ENCODE peak calls at places on chromosome 9, in five cellular contexts. Z is effector memory CD4-positive, alpha-beta T cell; H is naive thymus-derived CD4-positive, alpha-beta T cell; A is cardiac muscle cell; O is left ventricle myocardium inferior. C is an unnamed sample.

GRCh38 chr9:120733190-120733589 is 18.9 kb upstream of the MEGF9 start:
- DNase-seq in Z (no peak), H (no peak), A (peak; percentile 91), O (peak; percentile 22), C (no peak)

GRCh38 chr9:1768561-1768960 is 246.6 kb upstream of the SMARCA2 start:
- DNase-seq in Z (no peak), H (no peak), A (no peak), O (no peak), C (no peak)

GRCh38 chr9:8558176-8558575 is 758.6 kb upstream of the DMAC1 start:
- DNase-seq in Z (no peak), H (no peak), A (peak; percentile 33), O (no peak), C (no peak)

GRCh38 chr9:111661150-111661801 is at the start of gene GNG10:
- DNase-seq in Z (peak; percentile 55), H (peak; percentile 68), A (peak; percentile 69), O (peak; percentile 61), C (peak; percentile 66)

GRCh38 chr9:37454238-37454637 is 11.0 kb downstream of the ZBTB5 start:
- DNase-seq in Z (no peak), H (no peak), A (no peak), O (no peak), C (no peak)

GRCh38 chr9:7081065-7081600 is 323.4 kb downstream of the KDM4C start:
- DNase-seq in Z (no peak), H (no peak), A (no peak), O (no peak), C (no peak)

GRCh38 chr9:87259543-87259942 is 238.1 kb upstream of the DAPK1 start:
- DNase-seq in Z (no peak), H (no peak), A (no peak), O (no peak), C (no peak)

GRCh38 chr9:131179561-131180219 is 54.3 kb downstream of the NUP214 start:
- DNase-seq in Z (no peak), H (no peak), A (peak; percentile 86), O (no peak), C (no peak)

GRCh38 chr9:113886471-113886870 is 10.4 kb downstream of the ZNF618 start:
- DNase-seq in Z (no peak), H (no peak), A (no peak), O (no peak), C (no peak)

GRCh38 chr9:26725573-26725972 is 167.0 kb downstream of the CAAP1 start:
- DNase-seq in Z (no peak), H (no peak), A (no peak), O (no peak), C (no peak)

GRCh38 chr9:100473271-100474081 is 527 bp downstream of the TMEFF1 start:
- DNase-seq in Z (no peak), H (peak; percentile 5), A (peak; percentile 41), O (no peak), C (no peak)

GRCh38 chr9:130616451-130616850 is 37.1 kb downstream of the FUBP3 start:
- DNase-seq in Z (no peak), H (no peak), A (no peak), O (no peak), C (no peak)

GRCh38 chr9:125190371-125190801 is 783 bp upstream of the PPP6C start:
- DNase-seq in Z (no peak), H (peak; percentile 25), A (peak; percentile 18), O (no peak), C (no peak)

GRCh38 chr9:90432951-90433350 is 209.7 kb downstream of the DIRAS2 start:
- DNase-seq in Z (no peak), H (no peak), A (peak; percentile 2), O (no peak), C (no peak)

GRCh38 chr9:89177021-89177400 is 1.6 kb downstream of the SHC3 start:
- DNase-seq in Z (no peak), H (no peak), A (peak; percentile 70), O (no peak), C (no peak)

GRCh38 chr9:89179535-89179919 is 909 bp upstream of the SHC3 start:
- DNase-seq in Z (no peak), H (no peak), A (peak; percentile 72), O (no peak), C (no peak)

GRCh38 chr9:89177401-89178161 is 1.0 kb downstream of the SHC3 start:
- DNase-seq in Z (no peak), H (no peak), A (peak; percentile 39), O (no peak), C (no peak)

GRCh38 chr9:89179920-89180667 is 1.5 kb upstream of the SHC3 start:
- DNase-seq in Z (no peak), H (no peak), A (peak; percentile 98), O (peak; percentile 87), C (peak; percentile 4)

GRCh38 chr9:89178162-89179120 is at the start of gene SHC3:
- DNase-seq in Z (no peak), H (no peak), A (peak; percentile 58), O (no peak), C (no peak)
- H3K27me3 ChIP-seq in Z (peaks cover 14% of the 10 kb centered on the region), H (peaks cover 3% of the 10 kb centered on the region), A (peaks cover 65% of the 10 kb centered on the region), O (peaks cover 53% of the 10 kb centered on the region), C (peaks cover 26% of the 10 kb centered on the region)

GRCh38 chr9:123997665-123998277 is 13.8 kb upstream of the LHX2 start:
- DNase-seq in Z (no peak), H (no peak), A (peak; percentile 41), O (peak; percentile 52), C (no peak)
- H3K4me3 ChIP-seq in Z (no peak overlapping the region), H (no peak overlapping the region), A (no peak overlapping the region), O (no peak overlapping the region), C (no peak overlapping the region)

DNA sequence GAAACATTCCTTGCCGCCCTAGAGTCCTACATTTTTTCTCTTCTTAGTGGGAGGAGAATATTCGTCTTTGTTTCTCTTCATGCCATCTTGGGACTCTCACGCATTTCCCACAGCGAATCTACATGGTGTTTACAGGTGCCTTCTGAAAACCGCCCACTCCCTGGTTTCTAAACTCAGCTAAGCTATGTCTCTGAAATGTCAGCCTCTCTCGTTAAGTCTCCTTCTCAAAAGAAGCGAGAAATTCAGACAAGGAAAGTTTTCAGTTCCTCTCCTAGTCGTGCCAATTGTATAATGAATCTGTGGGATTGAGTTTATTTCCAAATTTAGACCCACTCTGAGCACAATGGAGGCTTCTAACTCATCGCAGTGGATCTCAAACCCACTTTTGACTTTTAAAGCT is 186.8 kb upstream of the NFIB start:
- DNase-seq in Z (no peak), H (no peak), A (no peak), O (no peak), C (no peak)
- H3K27me3 ChIP-seq in Z (no peaks in the 10 kb centered on the region), H (no peaks in the 10 kb centered on the region), A (no peaks in the 10 kb centered on the region), O (no peaks in the 10 kb centered on the region), C (no peaks in the 10 kb centered on the region)

GRCh38 chr9:134344821-134345310 is 18.6 kb downstream of the RXRA start:
- DNase-seq in Z (no peak), H (no peak), A (no peak), O (no peak), C (no peak)
- H3K4me3 ChIP-seq in Z (no peak overlapping the region), H (no peak overlapping the region), A (no peak overlapping the region), O (peak overlapping the region; percentile 3), C (no peak overlapping the region)

DNA sequence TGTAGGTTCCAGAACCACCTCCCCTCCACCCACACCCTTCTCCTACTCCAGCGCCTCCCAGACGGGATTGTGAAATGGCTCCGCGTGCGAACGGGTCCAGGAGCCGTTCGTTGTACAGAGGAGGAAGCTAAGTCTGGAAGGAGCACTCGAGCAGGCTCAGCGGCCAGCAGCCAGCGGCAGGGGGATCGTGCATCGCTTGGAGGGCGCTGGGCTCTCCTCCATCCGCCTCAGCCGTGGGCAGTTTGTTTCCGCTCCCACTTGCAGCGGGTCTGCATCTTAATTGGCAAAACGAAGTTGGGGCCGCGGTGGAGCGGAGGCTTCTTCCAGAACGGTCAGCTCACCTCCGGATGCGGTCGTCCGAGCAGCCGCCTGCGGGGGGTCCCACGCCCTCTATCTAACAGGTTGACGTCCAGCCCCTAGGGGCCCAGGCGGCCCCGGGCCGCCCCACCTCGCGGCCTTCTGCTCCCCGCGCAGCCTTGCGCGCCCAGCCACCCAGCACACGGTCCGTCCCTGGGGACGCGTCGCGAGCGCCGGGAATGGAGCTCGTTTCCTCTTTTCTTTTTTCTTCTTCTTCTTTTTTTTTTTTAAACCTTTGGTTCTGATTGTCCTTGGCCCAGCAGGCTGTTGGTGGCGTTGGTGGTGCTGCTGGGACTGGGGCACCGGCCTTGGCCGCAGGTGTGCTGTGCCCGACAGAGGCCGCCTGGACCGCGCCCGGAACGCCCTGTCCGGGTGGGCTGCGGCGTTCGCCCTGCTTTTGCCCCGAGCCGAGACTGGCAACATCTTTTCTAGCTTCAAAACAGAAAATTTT is 3.9 kb upstream of the BARX1 start:
- DNase-seq in Z (no peak), H (no peak), A (peak; percentile 64), O (no peak), C (no peak)
- H3K27me3 ChIP-seq in Z (peaks cover 66% of the 10 kb centered on the region), H (no peaks in the 10 kb centered on the region), A (peaks cover 92% of the 10 kb centered on the region), O (peaks cover 91% of the 10 kb centered on the region), C (peaks cover 43% of the 10 kb centered on the region)

DNA sequence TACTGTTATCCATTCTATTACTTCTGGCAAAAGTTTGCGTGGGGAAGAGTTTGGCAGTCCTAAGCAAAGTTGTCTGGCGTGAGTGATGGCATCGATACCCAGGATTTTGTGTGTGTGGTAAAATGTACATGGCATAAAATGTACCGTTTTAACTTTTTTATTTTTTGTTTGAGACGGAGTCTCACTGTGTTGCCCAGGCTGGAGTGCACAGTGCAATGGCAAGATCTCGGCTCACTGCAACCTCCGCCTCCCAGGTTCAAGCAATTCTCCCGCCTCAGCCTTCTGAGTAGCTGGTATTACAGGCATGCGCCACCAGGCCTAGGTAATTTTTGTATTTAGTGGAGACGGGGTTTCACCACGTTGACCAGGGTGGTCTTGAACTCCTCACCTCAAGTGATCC is 55.4 kb upstream of the TJP2 start:
- DNase-seq in Z (no peak), H (no peak), A (no peak), O (no peak), C (no peak)
- H3K4me3 ChIP-seq in Z (no peak overlapping the region), H (no peak overlapping the region), A (no peak overlapping the region), O (no peak overlapping the region), C (no peak overlapping the region)

C was measured in CD4-positive, alpha-beta memory T cell.